ENCODE peak calls at places on chromosomes 6 and 20, in eight cellular contexts. I is T-helper 17 cell, X is small intestine, T is NCI-H460, P is myocyte, U is activated T-cell treated with anti-CD3 and anti-CD28 coated beads for 24 hours, O is LHCN-M2, C is progenitor cell of endocrine pancreas. V is an unnamed sample.
A peak's percentile ranks its signal among the peaks of the same experiment; 100 is the strongest.

GRCh38 chr6:111721677-111722219 is 116.1 kb upstream of the TRAF3IP2 start:
- DNase-seq in I (peak; percentile 42), X (no peak), T (peak; percentile 3), P (peak; percentile 43), U (peak; percentile 30), O (peak; percentile 75), C (no peak), V (peak; percentile 43)

GRCh38 chr20:5835234-5835845 is 85.1 kb downstream of the SHLD1 start:
- DNase-seq in I (peak; percentile 21), X (peak; percentile 24), T (no peak), P (peak; percentile 78), U (no peak), O (peak; percentile 83), C (no peak), V (no peak)

GRCh38 chr6:109059591-109060021 is 35.0 kb downstream of the SESN1 start:
- DNase-seq in I (no peak), X (peak; percentile 49), T (no peak), P (peak; percentile 43), U (no peak), O (peak; percentile 71), C (no peak), V (no peak)

GRCh38 chr20:38222231-38222922 is 38.2 kb downstream of the KIAA1755 start:
- DNase-seq in I (peak; percentile 51), X (peak; percentile 67), T (peak; percentile 53), P (peak; percentile 72), U (peak; percentile 44), O (peak; percentile 52), C (peak; percentile 63), V (peak; percentile 76)

GRCh38 chr6:155154158-155154830 is 109.5 kb upstream of the CLDN20 start:
- DNase-seq in I (no peak), X (no peak), T (no peak), P (peak; percentile 41), U (peak; percentile 26), O (peak; percentile 81), C (no peak), V (peak; percentile 27)

GRCh38 chr6:134994431-134994830 is 44.5 kb upstream of the ALDH8A1 start:
- DNase-seq in I (no peak), X (no peak), T (no peak), P (no peak), U (no peak), O (no peak), C (no peak), V (no peak)

GRCh38 chr20:37430778-37431460 is 85.0 kb downstream of the SRC start:
- DNase-seq in I (no peak), X (no peak), T (no peak), P (no peak), U (no peak), O (no peak), C (no peak), V (no peak)

GRCh38 chr6:53766930-53767329 is 27.9 kb upstream of the LRRC1 start:
- DNase-seq in I (no peak), X (no peak), T (no peak), P (peak; percentile 6), U (no peak), O (no peak), C (no peak), V (no peak)

GRCh38 chr6:168201799-168202198 is 117.8 kb downstream of the DACT2 start:
- DNase-seq in I (no peak), X (no peak), T (no peak), P (no peak), U (no peak), O (no peak), C (no peak), V (no peak)

GRCh38 chr6:7196019-7196402 is 88.2 kb downstream of the RREB1 start:
- DNase-seq in I (no peak), X (no peak), T (no peak), P (peak; percentile 25), U (no peak), O (no peak), C (no peak), V (no peak)

GRCh38 chr20:48310312-48310711 is 517.5 kb downstream of the PREX1 start:
- DNase-seq in I (no peak), X (no peak), T (no peak), P (no peak), U (no peak), O (no peak), C (no peak), V (no peak)

GRCh38 chr20:48217191-48217590 is 431.9 kb upstream of the SULF2 start:
- DNase-seq in I (no peak), X (no peak), T (no peak), P (no peak), U (no peak), O (no peak), C (no peak), V (no peak)

GRCh38 chr6:149861603-149862423 is 2.3 kb downstream of the LRP11 start:
- DNase-seq in I (no peak), X (no peak), T (no peak), P (peak; percentile 25), U (no peak), O (no peak), C (no peak), V (peak; percentile 18)

GRCh38 chr6:107823047-107823557 is 1.0 kb downstream of the SCML4 start:
- DNase-seq in I (peak; percentile 32), X (peak; percentile 58), T (no peak), P (no peak), U (peak; percentile 58), O (no peak), C (no peak), V (no peak)

GRCh38 chr6:35181933-35182612 is 31.7 kb upstream of the SCUBE3 start:
- DNase-seq in I (no peak), X (peak; percentile 92), T (peak; percentile 51), P (peak; percentile 67), U (no peak), O (peak; percentile 85), C (no peak), V (peak; percentile 67)

GRCh38 chr6:125114248-125114858 is 39.2 kb upstream of the TPD52L1 start:
- DNase-seq in I (peak; percentile 23), X (peak; percentile 64), T (peak; percentile 39), P (peak; percentile 75), U (peak; percentile 21), O (peak; percentile 62), C (no peak), V (peak; percentile 60)

GRCh38 chr20:4102381-4102780 is 87.0 kb upstream of the RNF24 start:
- DNase-seq in I (no peak), X (no peak), T (no peak), P (peak; percentile 94), U (no peak), O (peak; percentile 99), C (no peak), V (no peak)

GRCh38 chr6:29730575-29731126 is 7.4 kb downstream of the HLA-F start:
- DNase-seq in I (no peak), X (no peak), T (no peak), P (no peak), U (no peak), O (no peak), C (no peak), V (no peak)

GRCh38 chr6:28802417-28803336 is 121.1 kb downstream of the TRIM27 start:
- DNase-seq in I (no peak), X (no peak), T (peak; percentile 74), P (no peak), U (no peak), O (peak; percentile 64), C (no peak), V (no peak)

GRCh38 chr6:158042245-158042798 is 60.7 kb downstream of the SYNJ2 start:
- DNase-seq in I (no peak), X (no peak), T (no peak), P (peak; percentile 68), U (no peak), O (peak; percentile 53), C (no peak), V (no peak)

GRCh38 chr6:160972111-160972510 is 19.5 kb upstream of the MAP3K4 start:
- DNase-seq in I (no peak), X (no peak), T (no peak), P (peak; percentile 93), U (no peak), O (peak; percentile 97), C (no peak), V (no peak)

GRCh38 chr6:89932245-89932802 is 38.1 kb downstream of the GJA10 start:
- DNase-seq in I (no peak), X (no peak), T (no peak), P (no peak), U (no peak), O (no peak), C (no peak), V (no peak)

GRCh38 chr20:37513764-37514359 is 7.2 kb upstream of the NNAT start:
- DNase-seq in I (no peak), X (no peak), T (no peak), P (peak; percentile 51), U (no peak), O (peak; percentile 18), C (no peak), V (no peak)

GRCh38 chr6:105797313-105797970 is 288.7 kb upstream of the PRDM1 start:
- DNase-seq in I (no peak), X (no peak), T (no peak), P (no peak), U (no peak), O (no peak), C (no peak), V (no peak)

GRCh38 chr6:92132446-92132845 is 1286.9 kb downstream of the EPHA7 start:
- DNase-seq in I (no peak), X (no peak), T (no peak), P (no peak), U (no peak), O (peak; percentile 59), C (no peak), V (no peak)

GRCh38 chr6:36791085-36791484 is 48.2 kb downstream of the CPNE5 start:
- DNase-seq in I (no peak), X (no peak), T (no peak), P (no peak), U (no peak), O (no peak), C (no peak), V (no peak)

GRCh38 chr20:10565191-10565921 is 108.4 kb downstream of the JAG1 start:
- DNase-seq in I (no peak), X (peak; percentile 75), T (no peak), P (peak; percentile 43), U (no peak), O (peak; percentile 65), C (no peak), V (no peak)

GRCh38 chr6:70353343-70353913 is 50.5 kb upstream of the COL9A1 start:
- DNase-seq in I (no peak), X (no peak), T (no peak), P (no peak), U (no peak), O (no peak), C (no peak), V (no peak)

GRCh38 chr6:816510-817084 is 123.7 kb upstream of the EXOC2 start:
- DNase-seq in I (no peak), X (no peak), T (no peak), P (no peak), U (peak; percentile 32), O (no peak), C (no peak), V (no peak)